ENCODE peak calls at places on chromosomes 11 and 22, in five cellular contexts. A, S, W, E and G are unnamed samples.

GRCh38 chr11:87137711-87138110 is 100.0 kb downstream of the TMEM135 start:
- DNase-seq in A (no peak), S (no peak), W (no peak), E (no peak), G (no peak)

GRCh38 chr11:17423533-17424310 is 35.3 kb upstream of the KCNJ11 start:
- DNase-seq in A (peak), S (no peak), W (no peak), E (no peak), G (no peak)

GRCh38 chr11:78080818-78081495 is 1.3 kb upstream of the NDUFC2 start:
- DNase-seq in A (no peak), S (no peak), W (no peak), E (no peak), G (no peak)

GRCh38 chr11:74397531-74398243 is 546 bp downstream of the PGM2L1 start:
- DNase-seq in A (peak), S (peak), W (peak), E (peak), G (peak)

GRCh38 chr11:120208777-120209176 is 2.1 kb upstream of the OAF start:
- DNase-seq in A (no peak), S (no peak), W (no peak), E (no peak), G (no peak)

GRCh38 chr11:62336949-62337681 is at the start of gene ASRGL1:
- DNase-seq in A (peak), S (peak), W (peak), E (peak), G (peak)

GRCh38 chr22:49170053-49170452 is 657.6 kb downstream of the BRD1 start:
- DNase-seq in A (no peak), S (no peak), W (no peak), E (no peak), G (no peak)

GRCh38 chr22:17706451-17706900 is 67.8 kb downstream of the BID start:
- DNase-seq in A (peak), S (peak), W (no peak), E (no peak), G (no peak)

GRCh38 chr11:8564526-8564925 is 29.5 kb downstream of the STK33 start:
- DNase-seq in A (no peak), S (no peak), W (no peak), E (no peak), G (no peak)